ENCODE peak calls at places on chromosomes 5 and 9, in four cellular contexts. R is A549, M is stomach, C is esophagus muscularis mucosa. T is an unnamed sample.

GRCh38 chr9:97615439-97616072 is 17.6 kb downstream of the TSTD2 start:
- DNase-seq in R (peak), M (peak), C (no peak), T (no peak)

GRCh38 chr9:124024107-124024506 is 12.5 kb downstream of the LHX2 start:
- DNase-seq in R (no peak), M (no peak), C (no peak), T (no peak)

GRCh38 chr5:115831163-115831768 is 10.1 kb downstream of the ATG12 start:
- DNase-seq in M (no peak), C (no peak), R (peak), T (no peak)

GRCh38 chr5:174425964-174426290 is 298.5 kb upstream of the MSX2 start:
- DNase-seq in C (no peak), M (no peak), R (no peak), T (no peak)

GRCh38 chr9:70403618-70404025 is 10.8 kb downstream of the KLF9 start:
- DNase-seq in R (no peak), M (no peak), C (no peak), T (no peak)

GRCh38 chr9:91033270-91033669 is 231.7 kb downstream of the SYK start:
- DNase-seq in C (peak), M (no peak), R (no peak), T (peak)

GRCh38 chr9:116643691-116644090 is 43.4 kb upstream of the TRIM32 start:
- DNase-seq in R (no peak), M (no peak), C (no peak), T (no peak)

GRCh38 chr9:127786773-127787123 is 914 bp downstream of the CDK9 start:
- DNase-seq in R (no peak), M (no peak), C (no peak), T (no peak)

GRCh38 chr5:175493726-175494125 is 15.4 kb downstream of the SFXN1 start:
- DNase-seq in R (no peak), M (no peak), C (no peak), T (no peak)

GRCh38 chr9:98627291-98627690 is 81.4 kb downstream of the GABBR2 start:
- DNase-seq in R (no peak), C (no peak), M (no peak), T (no peak)

GRCh38 chr5:36646507-36647023 is 40.2 kb downstream of the SLC1A3 start:
- DNase-seq in M (no peak), R (no peak), C (no peak), T (no peak)

GRCh38 chr9:33198163-33198562 is 31.0 kb upstream of the B4GALT1 start:
- DNase-seq in C (no peak), R (no peak), M (no peak), T (no peak)

DNA sequence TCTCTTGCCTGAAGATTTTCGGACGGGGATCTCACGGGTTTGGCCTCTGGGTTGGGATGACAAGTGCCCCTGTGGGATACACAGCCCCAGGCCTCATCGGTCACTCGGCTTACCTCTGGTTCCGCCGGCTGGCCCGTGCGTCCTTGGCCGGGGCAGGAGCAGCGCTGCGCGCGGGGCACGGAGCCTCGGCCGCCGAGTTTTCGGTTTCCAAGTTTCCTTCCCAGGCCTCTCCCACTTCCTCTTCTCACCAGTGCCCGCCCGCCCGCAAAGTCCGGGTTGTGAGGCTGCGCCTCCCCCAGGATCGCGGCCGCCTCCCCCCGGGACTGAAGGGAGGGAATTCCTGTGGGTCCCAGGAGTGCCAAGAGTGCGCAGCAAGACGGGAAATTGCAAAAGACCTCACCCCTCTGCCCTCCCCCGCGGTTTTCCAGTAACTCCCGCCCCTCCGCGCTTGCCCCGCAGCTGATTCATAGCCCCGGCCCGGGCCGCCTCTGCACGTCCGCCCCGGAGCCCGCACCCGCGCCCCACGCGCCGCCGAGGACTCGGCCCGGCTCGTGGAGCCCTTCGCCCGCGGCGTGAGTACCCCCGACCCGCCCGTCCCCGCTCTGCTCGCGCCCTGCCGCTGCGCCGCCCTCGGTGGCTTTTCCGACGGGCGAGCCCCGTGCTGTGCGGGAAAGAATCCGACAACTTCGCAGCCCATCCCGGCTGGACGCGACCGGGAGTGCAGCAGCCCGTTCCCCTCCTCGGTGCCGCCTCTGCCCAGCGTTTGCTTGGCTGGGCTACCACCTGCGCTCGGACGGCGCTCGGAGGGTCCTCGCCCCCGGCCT is at the start of gene OSMR:
- DNase-seq in C (peak), M (peak), R (peak), T (peak)
- TF ChIP-seq POLR2A in C (peak), M (no peak), R (peak), T (peak)

GRCh38 chr5:113250341-113250953 is 184.3 kb downstream of the TSSK1B start:
- DNase-seq in R (peak), M (peak), C (no peak), T (no peak)
- TF ChIP-seq EP300 in R (no peak), M (peak), C (no peak), T (no peak)

GRCh38 chr5:122295138-122295537 is 16.9 kb upstream of the SNCAIP start:
- DNase-seq in R (peak), M (no peak), C (no peak), T (no peak)
- TF ChIP-seq CTCF in R (no peak), M (no peak), C (no peak), T (no peak)

DNA sequence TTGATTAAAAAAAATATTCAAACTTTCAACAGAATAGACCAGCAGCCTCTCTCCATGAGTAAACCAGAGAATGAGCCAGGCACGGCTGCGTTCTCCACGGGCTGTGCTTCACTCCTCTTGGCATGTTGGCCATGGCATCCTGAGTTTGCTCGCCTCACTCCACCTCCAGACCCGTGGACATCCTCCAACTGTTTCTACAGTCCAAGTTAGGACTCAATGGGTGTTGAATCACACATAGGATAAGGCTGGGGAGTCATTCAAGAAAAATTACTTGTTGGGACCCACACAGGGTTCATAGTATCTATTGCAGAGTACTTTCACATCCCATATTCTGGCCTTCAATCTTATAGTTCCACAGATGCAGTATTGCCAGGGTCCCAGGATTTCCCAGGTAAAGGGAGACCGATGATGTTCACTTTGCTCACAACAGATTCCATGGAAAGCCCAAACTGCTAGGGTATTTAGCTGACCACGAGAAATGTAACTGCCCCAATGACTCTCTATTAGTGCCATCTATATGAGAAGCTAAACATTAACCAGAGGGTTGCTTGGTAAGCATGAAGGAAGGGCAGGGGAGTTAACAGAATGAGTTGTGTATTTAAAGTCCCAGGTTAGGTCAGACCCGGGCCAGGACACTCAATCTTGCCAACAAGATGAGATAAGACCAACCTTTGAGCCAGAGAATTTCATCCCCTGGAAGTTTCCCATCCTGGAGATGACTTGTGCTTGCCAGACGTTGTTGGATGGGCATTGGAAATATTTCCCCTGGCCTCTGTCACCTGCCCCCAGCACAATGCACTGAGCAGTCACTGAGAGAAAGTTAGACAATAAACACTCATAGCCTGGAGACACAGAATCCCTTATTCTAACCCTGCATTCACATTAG is 19.7 kb upstream of the GDA start:
- DNase-seq in R (peak), M (peak), C (no peak), T (no peak)
- TF ChIP-seq POLR2A in R (no peak), M (no peak), C (no peak), T (no peak)

T was measured in suprapubic skin.